ENCODE peak calls at places on chromosomes 11 and 22, in nine cellular contexts. F, Q, Y, L, P, J, E, D and Z are unnamed samples.
A peak's percentile ranks its signal among the peaks of the same experiment; 100 is the strongest.

GRCh38 chr11:126053340-126054286 is 9.1 kb downstream of the CDON start:
- DNase-seq in F (no peak), Q (no peak), Y (no peak), L (no peak), P (no peak), J (peak; percentile 57), E (no peak), D (no peak), Z (no peak)

GRCh38 chr22:38831166-38831945 is 12.5 kb downstream of the NPTXR start:
- DNase-seq in F (peak; percentile 77), Q (no peak), Y (no peak), L (no peak), P (no peak), J (no peak), E (no peak), D (no peak), Z (peak; percentile 59)

GRCh38 chr11:110467556-110467955 is 37.8 kb downstream of the FDX1 start:
- DNase-seq in F (no peak), Q (no peak), Y (no peak), L (peak; percentile 28), P (no peak), J (no peak), E (peak; percentile 7), D (no peak), Z (no peak)

GRCh38 chr11:79028214-79028613 is 412.6 kb downstream of the TENM4 start:
- DNase-seq in F (peak; percentile 21), Q (no peak), Y (no peak), L (no peak), P (no peak), J (no peak), E (no peak), D (no peak), Z (no peak)

GRCh38 chr22:32572741-32573140 is 98.1 kb downstream of the FBXO7 start:
- DNase-seq in F (no peak), Q (peak; percentile 36), Y (no peak), L (no peak), P (no peak), J (no peak), E (no peak), D (no peak), Z (no peak)

GRCh38 chr11:95108671-95109551 is 19.3 kb downstream of the ENDOD1 start:
- DNase-seq in F (no peak), Q (peak; percentile 74), Y (no peak), L (no peak), P (no peak), J (no peak), E (no peak), D (no peak), Z (no peak)

GRCh38 chr22:41825376-41825775 is 7.5 kb upstream of the SREBF2 start:
- DNase-seq in F (no peak), Q (no peak), Y (no peak), L (no peak), P (no peak), J (no peak), E (no peak), D (no peak), Z (no peak)

GRCh38 chr22:44039566-44040171 is 15.6 kb downstream of the PARVB start:
- DNase-seq in F (no peak), Q (no peak), Y (no peak), L (no peak), P (no peak), J (no peak), E (no peak), D (no peak), Z (no peak)

GRCh38 chr11:26247340-26247739 is 84.6 kb upstream of the ANO3 start:
- DNase-seq in F (no peak), Q (no peak), Y (no peak), L (no peak), P (no peak), J (peak; percentile 45), E (no peak), D (no peak), Z (no peak)

GRCh38 chr11:123060265-123061000 is 1.5 kb downstream of the HSPA8 start:
- DNase-seq in F (no peak), Q (no peak), Y (no peak), L (no peak), P (no peak), J (no peak), E (no peak), D (no peak), Z (no peak)

DNA sequence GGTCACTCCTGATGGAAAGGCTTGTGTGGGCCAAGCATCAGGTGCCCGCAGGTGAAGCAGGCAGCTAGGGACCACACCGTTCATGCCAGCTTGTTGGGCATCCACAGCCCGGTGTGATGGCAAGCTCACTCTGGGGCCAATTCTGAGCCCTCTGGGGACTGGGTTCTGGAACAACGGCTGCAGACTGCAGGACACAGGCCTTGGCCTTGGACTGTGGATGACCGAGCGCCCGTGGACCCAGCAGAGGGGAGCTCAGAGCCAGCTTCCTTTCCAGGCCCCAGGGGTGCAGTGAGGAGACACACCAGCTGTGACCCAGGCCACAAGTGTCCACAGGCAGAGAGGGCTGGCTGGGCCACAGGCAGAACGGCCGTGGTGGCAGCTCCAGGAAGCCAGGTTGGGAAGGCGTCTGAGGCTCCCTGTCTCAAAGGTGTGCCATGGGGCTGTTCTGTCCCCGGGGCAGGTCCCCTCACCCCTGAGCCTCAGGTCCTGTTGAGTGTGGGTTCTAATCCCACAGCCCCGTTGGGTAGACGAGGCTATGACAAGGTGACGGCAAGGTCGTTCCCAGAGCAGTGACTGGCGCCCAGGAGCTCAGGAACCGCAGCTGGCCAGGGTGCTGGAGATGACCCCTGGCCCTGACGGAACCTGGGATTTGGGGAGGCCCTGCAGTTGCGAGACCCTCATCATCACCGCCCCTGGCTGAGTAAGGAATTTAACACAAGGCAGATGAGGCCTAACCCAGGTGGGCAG is 1079.4 kb downstream of the BRD1 start:
- DNase-seq in F (no peak), Q (no peak), Y (no peak), L (no peak), P (no peak), J (no peak), E (no peak), D (no peak), Z (no peak)
- TF ChIP-seq REST in F (no peak), Q (no peak), Y (no peak), L (no peak), P (no peak), J (no peak), E (no peak), D (no peak), Z (no peak)

GRCh38 chr22:27716074-27716473 is 85.5 kb downstream of the MN1 start:
- DNase-seq in F (no peak), Q (no peak), Y (no peak), L (no peak), P (no peak), J (no peak), E (no peak), D (no peak), Z (no peak)
- TF ChIP-seq REST in F (no peak), Q (no peak), Y (no peak), L (no peak), P (no peak), J (no peak), E (no peak), D (no peak), Z (no peak)

GRCh38 chr11:76793391-76793811 is 10.2 kb downstream of the TSKU start:
- DNase-seq in F (no peak), Q (no peak), Y (no peak), L (no peak), P (no peak), J (peak; percentile 27), E (peak; percentile 86), D (no peak), Z (no peak)

GRCh38 chr11:76792505-76793264 is 9.5 kb downstream of the TSKU start:
- DNase-seq in F (no peak), Q (no peak), Y (no peak), L (no peak), P (no peak), J (peak; percentile 32), E (no peak), D (no peak), Z (peak; percentile 5)

GRCh38 chr11:76793834-76794291 is 10.7 kb downstream of the TSKU start:
- DNase-seq in F (no peak), Q (no peak), Y (no peak), L (no peak), P (no peak), J (no peak), E (no peak), D (no peak), Z (peak; percentile 9)

GRCh38 chr11:76790251-76790650 is 7.1 kb downstream of the TSKU start:
- DNase-seq in F (no peak), Q (no peak), Y (no peak), L (no peak), P (no peak), J (peak; percentile 1), E (no peak), D (no peak), Z (no peak)

GRCh38 chr11:76791861-76792260 is 8.7 kb downstream of the TSKU start:
- DNase-seq in F (no peak), Q (no peak), Y (no peak), L (no peak), P (no peak), J (no peak), E (peak; percentile 35), D (no peak), Z (peak; percentile 79)
- TF ChIP-seq REST in F (no peak), Q (no peak), Y (no peak), L (no peak), P (no peak), J (no peak), E (no peak), D (no peak), Z (no peak)

DNA sequence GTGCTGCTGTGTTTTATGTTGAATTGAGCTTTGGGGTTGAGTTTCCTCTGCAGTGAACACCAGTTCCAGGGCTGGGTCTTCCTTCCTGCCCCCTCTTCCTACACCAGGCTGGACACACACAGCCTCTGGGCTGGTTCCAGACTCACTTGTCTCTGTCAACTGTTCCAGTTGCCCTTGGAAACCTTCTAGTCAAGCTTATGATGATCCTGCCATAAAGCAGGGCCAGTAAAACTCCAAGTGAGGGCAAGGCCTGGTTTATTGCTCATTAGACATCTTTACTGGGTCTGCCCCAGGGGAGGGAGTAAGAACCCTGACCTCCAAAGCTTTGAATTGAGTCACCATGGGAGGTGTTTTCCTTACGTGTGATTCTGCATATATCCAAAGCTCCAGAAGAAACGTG is 61.1 kb downstream of the KIAA1671 start:
- DNase-seq in F (no peak), Q (no peak), Y (no peak), L (no peak), P (no peak), J (no peak), E (no peak), D (no peak), Z (no peak)
- TF ChIP-seq REST in F (no peak), Q (no peak), Y (no peak), L (no peak), P (no peak), J (no peak), E (no peak), D (no peak), Z (no peak)

DNA sequence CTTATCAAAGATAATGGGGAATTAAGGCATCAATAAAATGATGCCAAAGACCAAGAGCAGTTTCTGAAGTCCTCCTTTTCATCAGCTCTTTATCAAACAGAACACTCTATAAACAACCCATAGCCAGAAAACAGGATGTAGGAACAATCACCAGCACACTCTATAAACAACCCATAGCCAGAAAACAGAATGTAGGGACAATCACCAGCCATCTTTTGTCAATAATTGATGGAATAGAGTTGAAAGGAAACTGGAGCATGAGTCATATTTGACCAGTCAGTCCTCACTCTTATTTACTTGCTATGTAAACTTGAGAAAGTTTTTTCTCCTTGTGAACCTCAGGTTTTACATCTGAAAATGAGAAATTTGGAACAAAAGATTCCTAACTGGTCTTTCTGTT is 10.0 kb downstream of the MS4A2 start:
- DNase-seq in F (no peak), Q (no peak), Y (no peak), L (no peak), P (no peak), J (no peak), E (peak; percentile 67), D (no peak), Z (no peak)
- TF ChIP-seq REST in F (no peak), Q (no peak), Y (no peak), L (no peak), P (no peak), J (no peak), E (no peak), D (no peak), Z (no peak)

GRCh38 chr22:17102297-17102667 is 17.5 kb downstream of the IL17RA start:
- DNase-seq in F (peak; percentile 73), Q (peak; percentile 44), Y (no peak), L (no peak), P (no peak), J (no peak), E (no peak), D (no peak), Z (no peak)
- TF ChIP-seq REST in F (no peak), Q (no peak), Y (no peak), L (no peak), P (no peak), J (no peak), E (no peak), D (no peak), Z (no peak)